ENCODE peak calls at places on chromosomes 11 and 22, in four cellular contexts. A, X, G and J are unnamed samples.
A peak's percentile ranks its signal among the peaks of the same experiment; 100 is the strongest.

GRCh38 chr11:71488086-71488967 is 35.3 kb downstream of the NADSYN1 start:
- DNase-seq in A (peak; percentile 4), X (peak; percentile 97), G (peak; percentile 38), J (peak; percentile 49)

GRCh38 chr11:73416711-73417265 is 40.6 kb downstream of the RELT start:
- DNase-seq in X (no peak), A (no peak), G (peak; percentile 48), J (no peak)

GRCh38 chr22:49446145-49446758 is 381.4 kb downstream of the BRD1 start:
- DNase-seq in G (no peak), A (no peak), X (no peak), J (no peak)

GRCh38 chr11:7672960-7673723 is at the start of gene CYB5R2:
- DNase-seq in X (peak; percentile 84), G (peak; percentile 62), A (peak; percentile 59), J (peak; percentile 81)

GRCh38 chr11:15179167-15179566 is 64.4 kb downstream of the INSC start:
- DNase-seq in G (no peak), X (no peak), A (no peak), J (no peak)

GRCh38 chr11:113411536-113411935 is 24.0 kb downstream of the ANKK1 start:
- DNase-seq in A (no peak), G (no peak), X (no peak), J (no peak)

GRCh38 chr11:12273618-12273995 is 103.8 kb upstream of the PARVA start:
- DNase-seq in G (no peak), A (no peak), X (no peak), J (no peak)

GRCh38 chr11:36056160-36056751 is 112.4 kb downstream of the LDLRAD3 start:
- DNase-seq in A (no peak), G (no peak), X (peak; percentile 73), J (peak; percentile 65)

GRCh38 chr11:64444838-64445441 is 86.0 kb downstream of the RPS6KA4 start:
- DNase-seq in A (no peak), G (peak; percentile 16), X (peak; percentile 78), J (no peak)

GRCh38 chr11:33690290-33691050 is 10.2 kb downstream of the C11orf91 start:
- DNase-seq in G (peak; percentile 95), X (no peak), A (no peak), J (no peak)

GRCh38 chr11:73270855-73271477 is 1.2 kb upstream of the P2RY6 start:
- DNase-seq in X (no peak), G (no peak), A (no peak), J (peak; percentile 23)

GRCh38 chr11:113618360-113618759 is 87.7 kb downstream of the TMPRSS5 start:
- DNase-seq in X (no peak), A (no peak), G (no peak), J (no peak)

GRCh38 chr22:37260939-37261338 is 16.9 kb upstream of the RAC2 start:
- DNase-seq in G (peak; percentile 69), X (peak; percentile 69), A (peak; percentile 52), J (peak; percentile 78)

GRCh38 chr11:106061249-106061794 is 15.8 kb downstream of the KBTBD3 start:
- DNase-seq in G (no peak), A (no peak), X (no peak), J (no peak)

GRCh38 chr11:106062592-106062949 is 14.6 kb downstream of the KBTBD3 start:
- DNase-seq in X (no peak), A (no peak), G (no peak), J (no peak)

GRCh38 chr11:106061936-106062591 is 15.1 kb downstream of the KBTBD3 start:
- DNase-seq in G (no peak), A (no peak), X (no peak), J (no peak)

GRCh38 chr11:106063009-106063408 is 14.1 kb downstream of the KBTBD3 start:
- DNase-seq in X (no peak), A (no peak), G (no peak), J (no peak)

DNA sequence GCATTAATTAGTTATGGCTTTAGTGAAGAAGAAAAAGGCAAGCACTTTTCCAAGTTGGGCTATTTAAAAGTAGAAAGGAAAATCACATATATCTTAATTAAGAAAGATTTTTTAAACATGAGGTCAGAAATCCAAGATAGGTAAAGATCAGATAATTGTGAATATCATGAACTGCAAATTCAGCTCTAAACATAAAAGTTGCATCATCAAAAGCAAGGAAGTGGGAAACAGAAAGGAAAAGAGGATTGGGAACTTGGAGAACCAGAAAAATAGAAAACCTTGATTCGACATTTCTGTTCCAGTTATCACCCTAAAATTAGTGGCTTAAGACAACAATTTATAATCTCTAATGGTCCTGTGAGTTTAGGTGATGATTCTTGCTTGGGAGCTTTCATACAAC is 17.5 kb downstream of the KBTBD3 start:
- DNase-seq in A (no peak), X (no peak), G (no peak), J (no peak)
- H3K79me1 ChIP-seq in A (no peaks in the 10 kb centered on the region), X (no peaks in the 10 kb centered on the region), G (peaks cover 3% of the 10 kb centered on the region), J (no peaks in the 10 kb centered on the region)

DNA sequence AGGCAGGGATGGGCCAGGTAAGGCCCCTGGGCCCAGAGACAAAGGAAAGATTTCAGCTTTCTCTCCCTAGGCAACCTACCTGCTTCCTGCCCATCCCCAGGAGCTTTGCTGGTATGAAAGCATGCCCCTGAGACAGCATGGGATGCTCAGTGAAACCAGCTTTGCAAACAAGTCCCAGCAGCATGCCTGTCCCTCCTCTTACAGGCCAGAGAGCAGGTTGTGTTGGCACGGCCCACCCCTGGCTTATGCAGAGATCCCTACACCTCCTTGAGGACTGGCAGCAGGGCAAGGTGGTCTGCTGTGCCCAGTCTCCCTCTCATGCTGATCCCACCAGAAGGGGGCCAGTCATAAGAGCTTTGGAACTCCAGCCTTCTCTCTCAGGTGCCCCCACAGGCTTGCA is 3.1 kb downstream of the SCN4B start:
- DNase-seq in X (no peak), G (no peak), A (no peak), J (no peak)
- H3K27me3 ChIP-seq in X (peaks cover 27% of the 10 kb centered on the region), G (peaks cover 89% of the 10 kb centered on the region), A (peaks cover 53% of the 10 kb centered on the region), J (peaks cover 40% of the 10 kb centered on the region)

GRCh38 chr11:75565221-75565814 is 3.3 kb downstream of the SERPINH1 start:
- DNase-seq in X (peak; percentile 54), A (no peak), G (peak; percentile 88), J (peak; percentile 51)

GRCh38 chr11:75566763-75567279 is 4.8 kb downstream of the SERPINH1 start:
- DNase-seq in G (no peak), X (no peak), A (no peak), J (no peak)

GRCh38 chr11:75568616-75569219 is 6.7 kb downstream of the SERPINH1 start:
- DNase-seq in G (no peak), X (no peak), A (no peak), J (no peak)

GRCh38 chr11:75565916-75566762 is 4.1 kb downstream of the SERPINH1 start:
- DNase-seq in A (no peak), G (no peak), X (no peak), J (no peak)

DNA sequence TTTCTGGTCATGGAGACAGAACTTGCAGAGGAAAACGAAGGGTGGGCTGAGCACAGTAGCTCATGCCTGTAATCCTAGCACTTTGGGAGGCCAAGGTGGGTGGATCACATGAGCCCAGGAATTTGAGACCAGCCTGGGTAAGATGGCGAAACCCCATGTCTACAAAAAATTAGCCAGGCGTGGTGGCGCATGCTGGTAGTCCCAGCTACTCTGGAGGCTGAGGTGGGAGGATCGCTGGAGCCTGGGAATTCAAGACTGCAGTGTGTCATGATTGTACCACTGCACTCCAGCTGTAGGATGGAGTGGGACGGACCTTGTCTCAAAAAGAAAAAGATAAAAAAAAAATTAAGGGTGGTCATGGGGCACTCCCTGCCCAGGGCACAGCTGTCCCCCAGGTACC is 5.9 kb downstream of the SERPINH1 start:
- DNase-seq in G (no peak), A (no peak), X (no peak), J (no peak)
- H3K79me1 ChIP-seq in G (peaks cover 23% of the 10 kb centered on the region), A (peaks cover 10% of the 10 kb centered on the region), X (peaks cover 36% of the 10 kb centered on the region), J (peaks cover 3% of the 10 kb centered on the region)

DNA sequence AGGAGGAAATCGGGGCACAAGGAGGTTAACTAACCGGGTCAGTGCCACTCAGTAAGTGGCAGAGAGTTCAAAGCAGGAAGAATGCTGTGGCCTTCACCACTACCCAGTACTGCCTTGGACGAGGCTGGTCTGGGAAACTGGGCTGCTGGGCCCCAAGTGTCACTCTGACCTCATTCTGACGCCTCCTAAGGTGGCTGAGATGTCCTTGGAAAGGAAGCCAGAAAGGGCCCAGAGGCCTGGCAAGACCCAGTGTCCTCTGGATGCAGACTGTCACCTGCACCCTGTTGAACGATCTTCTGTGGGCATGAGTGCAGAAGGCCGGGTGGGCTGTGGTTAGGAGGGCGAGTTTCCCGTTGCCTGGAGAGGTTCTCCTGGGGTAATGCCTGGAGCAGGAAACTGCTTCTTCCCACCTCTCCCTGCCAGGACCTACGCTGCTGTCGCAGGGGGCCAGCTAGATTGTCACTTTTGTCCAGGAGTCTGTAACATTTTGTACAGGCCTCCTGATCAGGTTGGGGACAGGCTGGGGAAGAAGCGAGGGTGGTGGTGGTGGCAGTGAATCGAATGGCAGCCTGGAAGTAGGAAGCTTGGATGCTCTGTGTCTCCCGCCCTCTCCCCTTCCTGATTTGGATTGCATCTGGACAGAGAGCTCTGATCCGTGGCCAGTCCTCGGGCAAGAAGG is 105.1 kb downstream of the ST3GAL4 start:
- DNase-seq in G (no peak), X (no peak), A (no peak), J (no peak)
- H3K27me3 ChIP-seq in G (peaks cover 64% of the 10 kb centered on the region), X (no peaks in the 10 kb centered on the region), A (no peaks in the 10 kb centered on the region), J (no peaks in the 10 kb centered on the region)

DNA sequence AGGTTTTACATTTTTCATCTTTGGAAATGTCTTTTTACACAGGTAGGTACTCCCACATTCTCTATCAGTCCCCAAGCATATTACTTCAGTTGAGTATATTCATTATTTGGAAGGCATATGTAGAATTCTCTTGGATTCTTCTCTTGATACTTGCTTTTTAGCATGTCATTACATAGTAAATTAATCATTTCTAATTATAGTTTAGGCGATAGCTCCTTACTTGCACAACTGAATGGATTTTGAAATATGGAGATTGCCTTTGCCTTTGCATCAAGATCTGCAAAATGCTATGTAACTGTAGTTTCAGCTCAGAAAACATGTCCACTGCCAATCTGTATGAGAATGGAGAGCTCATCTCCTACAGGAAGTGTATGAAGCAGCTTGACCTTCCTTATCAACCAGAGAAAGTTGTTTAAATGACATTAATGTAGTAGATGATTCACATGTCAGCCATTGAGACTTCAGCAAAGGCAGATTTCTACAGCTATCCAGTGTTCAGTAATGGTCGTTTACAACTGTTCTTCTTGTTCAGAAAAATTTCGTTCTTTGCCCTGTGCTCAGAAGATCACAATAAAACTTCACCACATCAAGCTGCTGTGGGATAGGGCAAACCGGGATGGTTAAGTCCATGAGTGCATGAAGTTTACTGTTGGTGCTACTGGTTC is 61.5 kb downstream of the PPP6R3 start:
- DNase-seq in G (no peak), X (no peak), A (no peak), J (no peak)
- H3K79me1 ChIP-seq in G (peaks cover 33% of the 10 kb centered on the region), X (peaks cover 20% of the 10 kb centered on the region), A (no peaks in the 10 kb centered on the region), J (peaks cover 17% of the 10 kb centered on the region)

DNA sequence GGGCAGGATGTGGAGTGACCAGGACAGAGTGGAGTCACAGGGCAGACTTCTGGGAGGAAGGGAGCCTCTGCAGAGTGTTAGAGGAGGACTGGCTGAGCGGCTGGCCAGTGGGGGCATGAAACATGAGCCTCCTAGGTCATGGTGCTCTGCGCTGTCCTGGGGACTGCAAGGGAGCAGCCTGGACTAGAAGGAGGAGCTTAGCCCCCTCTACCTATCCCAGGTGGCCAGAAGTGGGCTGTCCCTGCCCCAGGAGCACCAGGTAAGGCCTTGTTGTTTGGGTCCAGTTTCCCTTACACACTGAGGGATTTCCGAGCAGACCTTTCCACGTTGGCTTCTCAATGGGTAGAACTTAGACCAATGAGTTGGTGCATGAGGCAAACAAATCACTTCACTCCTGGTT is 7.4 kb downstream of the PKNOX2 start:
- DNase-seq in G (no peak), X (no peak), A (no peak), J (no peak)
- H3K27me3 ChIP-seq in G (no peaks in the 10 kb centered on the region), X (no peaks in the 10 kb centered on the region), A (no peaks in the 10 kb centered on the region), J (peaks cover 24% of the 10 kb centered on the region)